ENCODE peak calls at places on chromosomes 3 and 15, in five cellular contexts. Q is mucosa of descending colon, E is upper lobe of right lung, I is Panc1, L is heart right ventricle. S is an unnamed sample.
A peak's percentile ranks its signal among the peaks of the same experiment; 100 is the strongest.

GRCh38 chr3:152229692-152230091 is 39.0 kb upstream of the MBNL1 start:
- ATAC-seq in Q (no peak), E (no peak), I (no peak), L (peak; percentile 38), S (no peak)

GRCh38 chr3:192543163-192543562 is 184.2 kb downstream of the FGF12 start:
- ATAC-seq in Q (no peak), E (no peak), I (no peak), L (no peak), S (no peak)

GRCh38 chr3:24433838-24434591 is 60.6 kb downstream of the THRB start:
- ATAC-seq in Q (peak; percentile 65), E (no peak), I (no peak), L (peak; percentile 76), S (no peak)

GRCh38 chr3:120506076-120506827 is 55.5 kb upstream of the FSTL1 start:
- ATAC-seq in Q (peak; percentile 9), E (peak; percentile 24), I (no peak), L (no peak), S (peak; percentile 10)

GRCh38 chr3:171293142-171293782 is 166.9 kb downstream of the TNIK start:
- ATAC-seq in Q (no peak), E (no peak), I (no peak), L (no peak), S (no peak)

GRCh38 chr3:156722219-156722618 is 47.8 kb downstream of the TIPARP start:
- ATAC-seq in Q (no peak), E (peak; percentile 59), I (no peak), L (no peak), S (no peak)

GRCh38 chr15:101033801-101034200 is 114.6 kb downstream of the LRRK1 start:
- ATAC-seq in Q (no peak), E (no peak), I (no peak), L (no peak), S (no peak)

GRCh38 chr15:93028111-93028631 is 60.8 kb downstream of the RGMA start:
- ATAC-seq in Q (no peak), E (no peak), I (peak; percentile 2), L (peak; percentile 2), S (no peak)

GRCh38 chr3:50415066-50415465 is 55.7 kb upstream of the TMEM115 start:
- ATAC-seq in Q (no peak), E (no peak), I (peak; percentile 10), L (no peak), S (no peak)

GRCh38 chr3:111252795-111253194 is 181.2 kb downstream of the NECTIN3 start:
- ATAC-seq in Q (peak; percentile 62), E (peak; percentile 90), I (no peak), L (no peak), S (no peak)

GRCh38 chr15:48972750-48973503 is 9.2 kb upstream of the SHC4 start:
- ATAC-seq in Q (no peak), E (no peak), I (no peak), L (no peak), S (no peak)

GRCh38 chr15:48978638-48979037 is 14.9 kb upstream of the SHC4 start:
- ATAC-seq in Q (no peak), E (no peak), I (no peak), L (no peak), S (no peak)

GRCh38 chr15:48976444-48977088 is 12.8 kb upstream of the SHC4 start:
- ATAC-seq in Q (no peak), E (no peak), I (peak; percentile 9), L (peak; percentile 12), S (no peak)

GRCh38 chr15:48974865-48975264 is 11.1 kb upstream of the SHC4 start:
- ATAC-seq in Q (no peak), E (no peak), I (no peak), L (no peak), S (no peak)

GRCh38 chr15:48975713-48976419 is 12.1 kb upstream of the SHC4 start:
- ATAC-seq in Q (peak; percentile 99), E (peak; percentile 98), I (peak; percentile 98), L (peak; percentile 98), S (peak; percentile 93)
- H3K4me3 ChIP-seq in Q (no peak overlapping the region), E (peak overlapping the region; percentile 53), I (peak overlapping the region; percentile 74), L (peak overlapping the region; percentile 57), S (peak overlapping the region; percentile 55)

GRCh38 chr15:98292442-98293240 is 332.1 kb downstream of the ARRDC4 start:
- ATAC-seq in Q (peak; percentile 74), E (peak; percentile 73), I (peak; percentile 85), L (no peak), S (peak; percentile 51)
- H3K4me3 ChIP-seq in Q (no peak overlapping the region), E (no peak overlapping the region), I (no peak overlapping the region), L (no peak overlapping the region), S (peak overlapping the region; percentile 24)

GRCh38 chr3:32502944-32503286 is 263 bp upstream of the CMTM6 start:
- ATAC-seq in Q (no peak), E (no peak), I (no peak), L (no peak), S (no peak)

GRCh38 chr3:32500225-32500624 is 2.4 kb downstream of the CMTM6 start:
- ATAC-seq in Q (no peak), E (no peak), I (no peak), L (no peak), S (no peak)

GRCh38 chr3:32502089-32502943 is at the start of gene CMTM6:
- ATAC-seq in Q (peak; percentile 97), E (peak; percentile 95), I (peak; percentile 92), L (peak; percentile 94), S (peak; percentile 93)

GRCh38 chr3:32501785-32502088 is 915 bp downstream of the CMTM6 start:
- ATAC-seq in Q (no peak), E (no peak), I (no peak), L (no peak), S (no peak)

DNA sequence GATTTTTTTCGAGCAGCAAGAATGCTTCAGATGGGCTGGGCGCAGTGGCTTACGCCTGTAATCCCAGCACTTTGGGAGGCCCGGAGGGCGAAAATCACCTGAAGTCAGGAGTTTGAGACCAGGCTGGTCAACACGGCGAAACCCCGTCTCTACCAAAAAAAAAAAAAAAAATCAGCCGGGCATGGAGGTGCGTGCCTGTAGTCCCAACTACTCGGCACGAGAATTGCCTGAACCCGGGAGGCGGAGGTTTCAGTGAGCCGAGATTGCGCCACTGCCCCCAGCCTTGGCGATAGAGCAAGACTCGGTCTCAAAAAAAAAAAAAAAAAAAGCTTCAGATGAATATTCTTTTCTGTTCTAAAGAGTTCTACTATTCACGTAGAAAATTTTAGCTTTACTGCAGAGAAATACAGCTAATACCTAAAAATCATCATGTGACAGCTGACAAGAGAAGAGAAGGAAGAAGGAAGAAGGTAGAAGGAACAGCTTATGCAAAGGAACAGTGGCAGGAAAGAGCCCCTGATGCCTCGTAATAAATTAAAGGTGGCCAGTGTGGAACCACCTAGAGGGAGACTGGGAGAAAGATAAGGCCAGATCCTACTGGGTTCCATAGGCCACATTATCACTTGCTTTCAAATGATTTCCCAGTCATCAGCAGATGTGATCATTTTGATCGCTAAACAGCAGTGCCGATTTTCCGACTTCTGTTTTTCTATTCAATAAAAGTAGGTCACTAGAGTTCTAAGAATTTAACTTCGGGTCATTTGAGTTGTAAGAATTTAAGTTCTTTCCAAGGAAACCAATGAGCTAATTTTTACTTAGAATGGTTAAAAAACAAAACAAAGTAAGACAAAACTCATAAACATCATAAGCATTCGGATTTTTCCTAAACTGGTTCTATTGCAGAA is 1.5 kb downstream of the CMTM6 start:
- ATAC-seq in Q (no peak), E (no peak), I (peak; percentile 35), L (no peak), S (no peak)
- H3K4me3 ChIP-seq in Q (peak overlapping the region; percentile 2), E (peak overlapping the region; percentile 88), I (peak overlapping the region; percentile 84), L (peak overlapping the region; percentile 70), S (peak overlapping the region; percentile 81)

GRCh38 chr3:69326821-69327433 is 59.0 kb downstream of the FRMD4B start:
- ATAC-seq in Q (peak; percentile 27), E (no peak), I (no peak), L (no peak), S (peak; percentile 15)
- H3K4me3 ChIP-seq in Q (no peak overlapping the region), E (no peak overlapping the region), I (no peak overlapping the region), L (no peak overlapping the region), S (no peak overlapping the region)

GRCh38 chr3:58011580-58011979 is 3.4 kb downstream of the FLNB start:
- ATAC-seq in Q (no peak), E (no peak), I (no peak), L (no peak), S (no peak)
- H3K4me3 ChIP-seq in Q (no peak overlapping the region), E (peak overlapping the region; percentile 66), I (peak overlapping the region; percentile 99), L (no peak overlapping the region), S (no peak overlapping the region)

GRCh38 chr15:75177360-75178071 is 24.2 kb upstream of the C15orf39 start:
- ATAC-seq in Q (no peak), E (peak; percentile 29), I (no peak), L (no peak), S (no peak)

GRCh38 chr15:75179773-75180140 is 21.9 kb upstream of the C15orf39 start:
- ATAC-seq in Q (no peak), E (no peak), I (no peak), L (no peak), S (no peak)

GRCh38 chr15:75178938-75179772 is 22.5 kb upstream of the C15orf39 start:
- ATAC-seq in Q (no peak), E (no peak), I (no peak), L (no peak), S (no peak)

GRCh38 chr15:75176404-75176761 is 25.3 kb upstream of the C15orf39 start:
- ATAC-seq in Q (no peak), E (peak; percentile 65), I (peak; percentile 30), L (no peak), S (peak; percentile 25)

DNA sequence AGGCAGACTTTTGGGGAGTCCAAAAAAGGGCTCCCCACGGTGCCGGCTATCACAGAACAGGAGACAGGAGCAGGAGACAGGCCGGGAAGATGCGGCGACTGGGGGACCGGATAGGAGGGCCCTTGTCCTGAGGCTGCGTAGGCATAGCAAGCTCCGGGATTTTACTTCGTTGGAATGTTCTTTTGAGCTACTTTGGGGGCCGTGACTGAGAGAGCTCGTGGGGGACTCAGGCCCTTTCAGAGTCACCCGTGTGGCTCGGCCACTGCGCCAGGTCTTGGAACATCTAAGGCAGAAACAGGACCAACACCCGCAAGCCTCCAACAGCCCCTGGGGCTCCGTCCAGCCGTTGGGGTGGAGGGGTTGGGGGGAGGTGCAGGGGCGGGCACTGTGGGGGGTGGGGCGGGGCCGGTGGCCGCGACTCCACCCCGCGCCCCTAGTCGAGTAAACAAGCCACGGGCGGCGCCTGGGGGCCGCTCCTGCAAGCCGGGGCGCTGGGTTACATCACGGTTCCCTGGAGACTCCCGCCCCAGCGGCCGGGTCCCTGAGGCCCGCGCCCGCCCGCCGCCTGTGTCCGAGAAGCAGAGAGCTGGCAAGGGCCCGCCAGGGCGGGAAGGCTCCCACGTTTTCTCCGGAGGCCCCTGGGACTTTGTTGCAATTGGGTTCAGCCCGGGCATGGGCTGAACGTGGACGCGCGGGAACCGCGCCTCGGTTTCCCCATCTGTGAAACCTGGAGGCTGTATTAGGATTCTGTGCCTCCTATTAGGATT is 23.3 kb upstream of the C15orf39 start:
- ATAC-seq in Q (peak; percentile 26), E (peak; percentile 59), I (no peak), L (peak; percentile 46), S (peak; percentile 58)
- H3K4me3 ChIP-seq in Q (no peak overlapping the region), E (peak overlapping the region; percentile 20), I (no peak overlapping the region), L (peak overlapping the region; percentile 48), S (peak overlapping the region; percentile 50)

GRCh38 chr3:107421170-107421792 is 44.0 kb downstream of the CCDC54 start:
- ATAC-seq in Q (peak; percentile 48), E (peak; percentile 87), I (peak; percentile 80), L (peak; percentile 67), S (peak; percentile 71)
- H3K4me3 ChIP-seq in Q (no peak overlapping the region), E (peak overlapping the region; percentile 27), I (no peak overlapping the region), L (peak overlapping the region; percentile 17), S (peak overlapping the region; percentile 28)

DNA sequence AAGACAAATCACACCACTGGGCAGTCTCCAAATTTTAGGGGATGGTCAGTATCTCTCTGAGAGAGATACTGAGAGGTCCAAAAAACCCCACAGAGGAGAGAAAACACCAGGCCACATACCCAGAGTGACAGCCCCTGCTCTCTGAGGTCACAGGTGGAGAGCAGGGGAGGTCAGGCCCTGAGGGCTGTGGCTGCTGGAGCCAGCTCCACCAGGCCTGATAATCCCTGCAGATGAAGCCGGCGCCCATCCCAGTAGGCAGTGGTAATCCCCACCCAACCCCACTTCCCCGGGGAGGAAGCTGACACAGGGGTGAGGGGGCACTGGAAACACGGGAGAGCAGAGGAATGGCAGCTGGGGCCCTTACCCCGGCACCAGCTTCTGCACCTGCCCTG is 31.2 kb upstream of the SRP14 start:
- ATAC-seq in Q (no peak), E (no peak), I (peak; percentile 37), L (no peak), S (no peak)
- H3K4me3 ChIP-seq in Q (no peak overlapping the region), E (no peak overlapping the region), I (no peak overlapping the region), L (no peak overlapping the region), S (no peak overlapping the region)